ENCODE peak calls at places on chromosomes 2 and 18, in seven cellular contexts. U is GM12878, Q is H1, C is stomach, M is GM23338, D is HepG2, F is SK-N-MC. J is an unnamed sample.

GRCh38 chr18:49100226-49100968 is 149.6 kb upstream of the SMAD7 start:
- DNase-seq in F (no peak), M (no peak), C (no peak), D (peak; percentile 65), U (no peak), Q (no peak), J (no peak)

GRCh38 chr2:974454-974853 is 23.8 kb downstream of the SNTG2 start:
- DNase-seq in C (no peak), F (peak; percentile 34), M (no peak), U (no peak), D (no peak), Q (no peak), J (no peak)

GRCh38 chr2:36480028-36480427 is 117.9 kb downstream of the FEZ2 start:
- DNase-seq in D (no peak), F (no peak), M (no peak), U (no peak), Q (no peak), C (no peak), J (no peak)

GRCh38 chr2:161245237-161245505 is 63.1 kb upstream of the PSMD14 start:
- DNase-seq in Q (no peak), C (no peak), M (no peak), D (no peak), F (no peak), U (no peak), J (no peak)

GRCh38 chr2:122627388-122627787 is 871.9 kb downstream of the TSN start:
- DNase-seq in U (no peak), Q (no peak), F (no peak), D (no peak), C (no peak), M (no peak), J (no peak)

GRCh38 chr2:186623121-186623520 is 33.3 kb downstream of the ITGAV start:
- DNase-seq in F (no peak), C (no peak), D (no peak), Q (no peak), U (no peak), M (no peak), J (no peak)

GRCh38 chr2:96616535-96616934 is 21.6 kb downstream of the KANSL3 start:
- DNase-seq in F (no peak), U (no peak), M (no peak), D (no peak), Q (no peak), C (no peak), J (no peak)

GRCh38 chr2:152513681-152514080 is 178.7 kb downstream of the FMNL2 start:
- DNase-seq in M (no peak), U (no peak), D (no peak), Q (no peak), F (no peak), C (no peak), J (peak; percentile 82)

GRCh38 chr2:150133623-150134022 is 353.8 kb downstream of the RND3 start:
- DNase-seq in Q (no peak), D (peak; percentile 56), C (no peak), M (no peak), U (peak; percentile 62), F (no peak), J (peak; percentile 87)

GRCh38 chr2:181070119-181070833 is 89.9 kb downstream of the UBE2E3 start:
- DNase-seq in Q (no peak), M (no peak), D (no peak), U (no peak), F (no peak), C (no peak), J (no peak)

GRCh38 chr2:27162151-27163121 is 13.6 kb downstream of the TCF23 start:
- DNase-seq in U (no peak), M (no peak), C (no peak), F (no peak), Q (no peak), D (peak; percentile 50), J (no peak)

GRCh38 chr2:100406120-100406508 is 11.4 kb downstream of the CHST10 start:
- DNase-seq in F (no peak), Q (no peak), D (no peak), C (no peak), U (no peak), M (no peak), J (no peak)

GRCh38 chr2:152826880-152827279 is 108.5 kb downstream of the ARL6IP6 start:
- DNase-seq in C (no peak), Q (peak; percentile 7), M (no peak), F (no peak), U (no peak), D (no peak), J (no peak)

GRCh38 chr2:101473911-101474751 is 781 bp downstream of the RFX8 start:
- DNase-seq in D (no peak), M (peak; percentile 80), Q (no peak), F (no peak), U (no peak), C (peak; percentile 27), J (no peak)

GRCh38 chr18:63476666-63477065 is at the start of gene SERPINB5:
- DNase-seq in F (no peak), U (no peak), C (peak; percentile 49), D (no peak), Q (no peak), M (no peak), J (no peak)

GRCh38 chr2:240402566-240403295 is 32.7 kb upstream of the GPC1 start:
- DNase-seq in F (no peak), D (no peak), U (no peak), M (no peak), Q (no peak), C (peak; percentile 8), J (no peak)

GRCh38 chr2:117537030-117537429 is 277.5 kb upstream of the DDX18 start:
- DNase-seq in D (no peak), F (no peak), C (no peak), M (peak; percentile 49), U (no peak), Q (no peak), J (no peak)

GRCh38 chr18:7754258-7754657 is 187.1 kb downstream of the PTPRM start:
- DNase-seq in Q (no peak), M (no peak), C (no peak), U (no peak), F (no peak), D (peak; percentile 23), J (no peak)

DNA sequence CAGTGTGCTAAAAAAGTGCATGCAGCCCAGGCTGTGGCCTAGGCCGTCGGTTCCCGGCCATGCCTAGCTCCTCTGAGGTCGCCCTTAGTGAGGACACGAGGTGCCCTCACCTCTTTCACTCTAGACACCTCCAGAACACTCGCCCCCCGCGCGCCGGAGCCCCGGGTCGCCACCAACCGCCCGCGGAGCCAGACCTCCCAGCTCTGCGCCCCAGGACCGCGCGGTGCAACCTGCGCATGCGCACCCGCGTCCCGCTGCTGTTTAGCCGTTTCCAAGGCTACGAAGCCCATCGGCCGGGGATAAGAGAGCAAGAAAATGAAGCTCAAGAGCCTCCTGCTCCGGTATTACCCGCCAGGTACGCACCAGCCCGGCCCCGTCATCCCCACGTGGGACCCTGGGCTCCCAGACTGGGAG is at the start of gene DAW1:
- DNase-seq in C (peak; percentile 63), D (peak; percentile 21), U (no peak), F (no peak), Q (no peak), M (peak; percentile 95), J (no peak)
- H3K4me3 ChIP-seq in C (peak within 1 kb of the TSS; percentile 46), D (peak within 1 kb of the TSS; percentile 37), U (no peak within 1 kb of the TSS), F (peak within 1 kb of the TSS; percentile 27), Q (peak within 1 kb of the TSS; percentile 48), M (peak within 1 kb of the TSS; percentile 77), J (peak within 1 kb of the TSS; percentile 35)

GRCh38 chr18:78769502-78770113 is 210.0 kb upstream of the SALL3 start:
- DNase-seq in C (peak; percentile 20), F (no peak), U (no peak), Q (no peak), M (no peak), D (no peak), J (no peak)
- TF ChIP-seq POLR2AphosphoS5 in C (no peak), F (no peak), U (no peak), Q (no peak), M (no peak), D (no peak), J (no peak)

DNA sequence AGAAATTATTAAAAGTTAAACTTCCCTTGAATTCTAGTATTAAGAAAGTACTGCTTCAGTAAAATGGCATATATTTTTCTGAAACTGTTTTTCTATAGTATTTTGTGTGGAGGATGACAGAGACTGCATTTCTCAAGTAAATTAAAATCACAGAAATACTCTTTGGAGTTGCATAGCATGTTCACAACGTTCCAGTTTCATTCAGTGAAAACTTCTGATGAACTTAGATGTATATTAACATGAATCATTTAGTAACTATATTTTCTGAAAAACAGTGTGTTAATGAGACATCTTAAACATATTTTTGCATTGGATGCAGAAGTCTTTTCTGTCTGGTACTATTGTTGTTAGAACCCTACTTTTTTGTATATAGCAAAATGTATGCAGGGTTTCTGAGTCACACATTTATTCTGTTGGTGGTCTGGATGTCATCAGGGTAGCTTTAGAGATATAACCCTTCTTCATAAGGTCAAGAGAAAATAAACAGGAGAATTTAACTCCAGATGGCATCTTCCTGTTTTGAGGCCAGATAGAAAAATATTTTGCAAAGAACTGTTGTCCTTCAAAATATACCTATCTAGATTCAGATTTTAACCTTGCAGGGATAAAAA is 5.1 kb downstream of the COL3A1 start:
- DNase-seq in Q (no peak), D (no peak), F (no peak), C (no peak), M (no peak), U (no peak), J (no peak)
- H3K4me3 ChIP-seq in Q (no peak overlapping the region), D (no peak overlapping the region), F (peak overlapping the region; percentile 90), C (no peak overlapping the region), M (no peak overlapping the region), U (no peak overlapping the region), J (peak overlapping the region; percentile 2)

GRCh38 chr2:69195706-69196105 is 182.7 kb downstream of the ANTXR1 start:
- DNase-seq in M (no peak), U (no peak), F (no peak), C (no peak), D (no peak), Q (no peak), J (no peak)

GRCh38 chr2:69192176-69192945 is 179.4 kb downstream of the ANTXR1 start:
- DNase-seq in M (peak; percentile 65), U (no peak), F (no peak), D (no peak), Q (no peak), C (no peak), J (no peak)

GRCh38 chr2:69200107-69200520 is 186.9 kb downstream of the GFPT1 start:
- DNase-seq in C (no peak), U (no peak), F (no peak), D (peak; percentile 81), M (no peak), Q (no peak), J (no peak)

GRCh38 chr2:69201243-69201642 is 185.8 kb downstream of the GFPT1 start:
- DNase-seq in F (no peak), D (no peak), M (no peak), U (no peak), Q (no peak), C (no peak), J (no peak)

DNA sequence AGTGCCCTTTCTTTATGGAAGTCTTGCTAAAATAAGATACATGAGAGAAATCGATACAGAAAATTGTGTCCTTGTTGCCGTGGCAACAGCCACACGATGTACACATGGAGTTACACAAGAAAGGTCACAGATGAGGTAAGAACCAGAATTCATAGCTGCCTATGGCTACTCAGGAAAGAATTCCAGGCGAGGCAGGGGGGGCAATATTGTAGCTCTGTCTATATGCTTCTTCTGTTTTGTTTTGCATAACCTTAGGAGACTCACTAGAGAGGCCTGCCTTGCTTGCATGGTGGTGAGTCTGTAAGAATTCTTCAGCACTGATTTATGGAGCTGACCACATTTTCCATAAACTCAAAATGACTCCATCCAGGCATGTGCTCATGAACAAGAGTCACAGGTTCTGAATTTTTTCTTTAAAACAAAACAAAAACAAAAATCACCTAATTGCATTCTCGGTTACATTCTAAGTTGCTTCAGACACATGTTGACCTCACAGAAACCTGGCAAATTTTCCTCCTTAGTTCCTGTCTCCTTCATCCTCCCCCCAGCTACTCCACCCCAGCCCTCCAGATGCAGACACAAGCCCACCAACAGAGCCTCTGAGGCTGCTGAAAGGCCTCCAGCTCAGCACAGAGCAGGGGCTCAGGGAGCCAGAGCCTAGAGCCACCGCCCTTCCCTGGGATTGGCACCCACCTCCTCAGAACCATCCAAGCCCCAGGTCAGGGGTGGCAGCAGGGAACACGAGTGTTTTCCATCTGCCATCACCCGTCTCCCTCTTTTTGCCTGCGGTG is 183.5 kb downstream of the ANTXR1 start:
- DNase-seq in Q (no peak), M (no peak), U (no peak), C (no peak), F (no peak), D (peak; percentile 75), J (no peak)
- TF ChIP-seq POLR2AphosphoS5 in Q (no peak), M (no peak), U (no peak), C (no peak), F (no peak), D (no peak), J (no peak)

J was measured in Panc1.